ENCODE peak calls at places on chromosomes 3 and 15, in four cellular contexts. O is activated naive CD4-positive, alpha-beta T cell treated with anti-CD3 and anti-CD28 coated beads for 36 hours; A is activated naive CD8-positive, alpha-beta T cell treated with anti-CD3 and anti-CD28 coated beads, Interleukin-2, amount 10 ng/mL, durations not matched to agents 7 days and 5 days; E is effector CD4-positive, alpha-beta T cell. N is an unnamed sample.

GRCh38 chr3:35521196-35521595 is 118.1 kb upstream of the ARPP21 start:
- DNase-seq in A (no peak), O (no peak), E (no peak), N (no peak)

GRCh38 chr3:23183731-23184130 is 19.4 kb upstream of the UBE2E2 start:
- DNase-seq in A (no peak), O (peak; percentile 12), E (no peak), N (peak; percentile 70)

GRCh38 chr3:55467099-55467498 is 20.0 kb downstream of the WNT5A start:
- DNase-seq in E (no peak), O (no peak), A (no peak), N (no peak)

GRCh38 chr15:100248236-100248635 is 93.5 kb downstream of the ADAMTS17 start:
- DNase-seq in O (no peak), A (no peak), E (no peak), N (no peak)

GRCh38 chr15:85592148-85592547 is 202.6 kb downstream of the KLHL25 start:
- DNase-seq in O (no peak), E (no peak), A (no peak), N (no peak)

GRCh38 chr3:28286595-28286994 is 45.2 kb downstream of the CMC1 start:
- DNase-seq in E (no peak), O (no peak), A (no peak), N (peak; percentile 10)

GRCh38 chr3:196055683-196056270 is 26.1 kb downstream of the TFRC start:
- DNase-seq in O (no peak), E (no peak), A (no peak), N (no peak)

GRCh38 chr15:96336643-96337353 is 6.3 kb downstream of the NR2F2 start:
- DNase-seq in E (no peak), O (no peak), A (no peak), N (no peak)

GRCh38 chr3:172528677-172529076 is 5.4 kb upstream of the TNFSF10 start:
- DNase-seq in O (no peak), E (no peak), A (no peak), N (no peak)

GRCh38 chr3:156211583-156211982 is 91.2 kb downstream of the KCNAB1 start:
- DNase-seq in A (no peak), O (no peak), E (no peak), N (no peak)

GRCh38 chr3:44198265-44198956 is 43.3 kb upstream of the TOPAZ1 start:
- DNase-seq in A (peak; percentile 49), O (peak; percentile 87), E (peak; percentile 54), N (peak; percentile 80)

GRCh38 chr15:80173022-80173759 is 20.4 kb downstream of the FAH start:
- DNase-seq in O (peak; percentile 89), E (peak; percentile 45), A (peak; percentile 80), N (peak; percentile 85)

GRCh38 chr15:45664451-45664850 is 29.6 kb downstream of the SQOR start:
- DNase-seq in E (no peak), A (no peak), O (no peak), N (no peak)

GRCh38 chr15:50828610-50829206 is 63.2 kb upstream of the SPPL2A start:
- DNase-seq in A (no peak), E (no peak), O (no peak), N (peak; percentile 38)

GRCh38 chr3:12750223-12750622 is 8.8 kb downstream of the TMEM40 start:
- DNase-seq in E (no peak), A (no peak), O (no peak), N (no peak)

GRCh38 chr3:132255041-132255745 is 62.0 kb upstream of the ACP3 start:
- DNase-seq in A (no peak), O (no peak), E (no peak), N (no peak)

GRCh38 chr3:114327665-114328064 is 33.8 kb downstream of the TIGIT start:
- DNase-seq in A (no peak), O (no peak), E (no peak), N (no peak)

GRCh38 chr15:70182858-70183695 is 85.4 kb upstream of the TLE3 start:
- DNase-seq in O (no peak), E (no peak), A (no peak), N (peak; percentile 51)